ENCODE peak calls at places on chromosomes 7 and 10, in six cellular contexts. P, D, R, Y, A and S are unnamed samples. For H3K4me1 and H3K27me3, the result is how much of the 10 kb centered on the place peaks cover.

GRCh38 chr7:117665393-117665792 is 185.6 kb downstream of the CFTR start:
- DNase-seq in Y (no peak), A (peak), R (no peak), P (no peak), D (no peak), S (no peak)

GRCh38 chr7:27129729-27130539 is 623 bp downstream of the HOXA4 start:
- DNase-seq in Y (no peak), R (peak), A (peak), P (no peak), D (no peak), S (no peak)

GRCh38 chr10:70714245-70714644 is 41.9 kb downstream of the ADAMTS14 start:
- DNase-seq in A (no peak), Y (no peak), D (no peak), R (no peak), P (no peak), S (peak)

GRCh38 chr7:106372121-106372520 is 87.3 kb upstream of the NAMPT start:
- DNase-seq in D (no peak), Y (no peak), A (peak), R (no peak), P (no peak), S (no peak)

GRCh38 chr7:103988468-103989199 is 824 bp downstream of the RELN start:
- DNase-seq in Y (no peak), P (no peak), R (no peak), A (peak), D (no peak), S (no peak)

GRCh38 chr10:132004052-132004451 is 22.3 kb upstream of the BNIP3 start:
- DNase-seq in P (no peak), R (no peak), A (no peak), D (no peak), Y (no peak), S (no peak)

GRCh38 chr10:99758241-99758891 is 24.1 kb upstream of the ABCC2 start:
- DNase-seq in Y (no peak), R (no peak), P (no peak), D (no peak), A (no peak), S (no peak)

GRCh38 chr10:115845958-115846357 is 427.0 kb downstream of the GFRA1 start:
- DNase-seq in R (no peak), D (no peak), P (no peak), Y (no peak), A (no peak), S (no peak)

GRCh38 chr7:81482600-81483186 is 287.2 kb downstream of the HGF start:
- DNase-seq in R (no peak), A (peak), P (no peak), Y (no peak), D (no peak), S (no peak)

GRCh38 chr7:33933611-33934281 is 28.4 kb downstream of the BMPER start:
- DNase-seq in Y (no peak), R (no peak), A (peak), D (no peak), P (peak), S (no peak)

GRCh38 chr7:6636741-6637543 is at the start of gene ZNF316:
- DNase-seq in A (peak), R (peak), P (no peak), D (peak), Y (peak), S (peak)

GRCh38 chr10:48517911-48518321 is 87.0 kb downstream of the ARHGAP22 start:
- DNase-seq in R (no peak), P (no peak), A (no peak), Y (peak), D (no peak), S (no peak)

GRCh38 chr7:815284-816216 is 16.7 kb upstream of the SUN1 start:
- DNase-seq in P (no peak), R (peak), A (peak), Y (peak), D (no peak), S (peak)

GRCh38 chr10:22684707-22685106 is 29.7 kb downstream of the PIP4K2A start:
- DNase-seq in R (no peak), P (no peak), D (no peak), Y (no peak), A (no peak), S (no peak)

GRCh38 chr10:73017955-73018480 is 63.4 kb upstream of the PLA2G12B start:
- DNase-seq in P (no peak), A (peak), R (no peak), Y (no peak), D (no peak), S (no peak)

GRCh38 chr10:69980672-69981071 is 72.0 kb upstream of the MACROH2A2 start:
- DNase-seq in P (no peak), Y (no peak), A (no peak), R (no peak), D (no peak), S (no peak)

GRCh38 chr7:158468225-158468624 is 119.4 kb downstream of the PTPRN2 start:
- DNase-seq in P (no peak), Y (no peak), A (no peak), D (no peak), R (no peak), S (no peak)

GRCh38 chr7:158471716-158472115 is 115.9 kb downstream of the PTPRN2 start:
- DNase-seq in R (no peak), D (no peak), Y (no peak), A (no peak), P (no peak), S (no peak)

GRCh38 chr7:158468700-158469296 is 118.8 kb downstream of the PTPRN2 start:
- DNase-seq in D (no peak), P (no peak), Y (peak), R (no peak), A (no peak), S (no peak)

GRCh38 chr7:158469396-158470051 is 118.1 kb downstream of the PTPRN2 start:
- DNase-seq in D (no peak), A (no peak), R (no peak), Y (no peak), P (no peak), S (no peak)

GRCh38 chr7:158470336-158470735 is 117.3 kb downstream of the PTPRN2 start:
- DNase-seq in D (no peak), P (no peak), A (no peak), R (no peak), Y (peak), S (no peak)
- H3K4me1 ChIP-seq in D (under half), P (under half), A (under half), R (under half), Y (under half), S (under half)

DNA sequence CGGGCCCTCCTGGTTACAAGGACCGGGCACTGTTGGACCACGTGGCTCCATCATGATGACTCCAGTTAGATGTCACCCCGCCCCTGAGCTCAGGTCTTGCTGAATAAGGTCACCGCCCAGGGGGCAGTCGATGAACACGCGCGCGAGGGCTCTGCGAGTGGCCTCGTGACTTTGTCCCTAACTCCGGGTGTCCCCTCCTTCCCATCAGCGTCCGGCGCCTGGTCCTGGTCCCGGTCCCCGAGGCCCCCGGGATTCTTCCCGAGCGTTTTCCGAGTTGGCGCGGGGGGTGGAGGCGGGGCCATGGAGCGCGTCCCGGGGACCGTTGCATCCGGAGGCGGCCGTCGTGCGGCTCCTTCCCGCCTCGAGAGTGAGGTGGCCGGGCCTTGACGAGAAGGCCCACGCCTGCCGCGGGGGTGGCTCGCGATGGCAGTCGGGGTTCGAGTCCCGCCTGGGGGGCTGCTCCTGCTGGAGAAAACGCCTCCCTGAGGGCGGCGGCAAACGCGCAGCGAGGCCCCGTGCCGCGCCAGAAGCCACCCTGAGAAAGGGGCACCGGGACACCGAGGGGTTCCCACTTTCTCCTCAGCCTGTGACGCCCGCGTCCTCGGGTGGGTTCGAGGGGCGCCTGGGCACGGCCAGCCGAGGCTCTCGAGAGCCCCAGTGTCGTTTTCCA is 569 bp upstream of the NPTX2 start:
- DNase-seq in P (no peak), R (no peak), D (no peak), Y (no peak), A (no peak), S (no peak)
- H3K27me3 ChIP-seq in P (half or more), R (under half), D (under half), Y (half or more), A (under half), S (under half)

GRCh38 chr7:29893351-29894005 is 87.2 kb downstream of the WIPF3 start:
- DNase-seq in A (no peak), D (no peak), P (no peak), Y (no peak), R (no peak), S (no peak)
- TF ChIP-seq CTCF in A (no peak), D (no peak), P (no peak), Y (no peak), R (no peak), S (no peak)

DNA sequence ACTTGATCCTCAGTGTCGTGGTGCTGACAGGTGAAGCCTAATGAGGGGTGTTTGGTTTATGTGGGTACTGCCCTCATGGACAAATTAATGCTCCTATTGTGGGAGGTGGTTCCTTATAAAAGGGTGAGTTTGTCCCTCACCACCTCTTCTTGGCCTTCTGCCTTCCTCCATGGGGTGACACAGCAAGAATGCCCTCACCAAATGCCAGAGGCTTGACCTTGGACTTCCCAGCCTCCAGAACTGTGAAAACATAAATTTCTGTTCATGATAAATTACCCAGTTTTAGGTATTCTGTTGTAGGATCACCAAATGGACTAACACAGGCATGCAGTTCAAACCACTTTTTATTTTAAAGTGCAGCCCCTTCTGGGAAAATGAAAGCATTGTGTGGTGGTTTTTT is 39.4 kb downstream of the BAMBI start:
- DNase-seq in A (peak), D (no peak), R (no peak), P (no peak), Y (no peak), S (no peak)
- H3K4me1 ChIP-seq in A (under half), D (under half), R (under half), P (under half), Y (under half), S (under half)

GRCh38 chr10:21517134-21517982 is 8.1 kb downstream of the SKIDA1 start:
- DNase-seq in P (no peak), A (peak), R (peak), D (no peak), Y (no peak), S (peak)
- H3K27me3 ChIP-seq in P (under half), A (under half), R (under half), D (under half), Y (half or more), S (under half)

GRCh38 chr7:87624628-87625027 is 3.6 kb upstream of the RUNDC3B start:
- DNase-seq in Y (no peak), R (no peak), A (no peak), D (no peak), P (no peak), S (no peak)
- TF ChIP-seq CTCF in Y (no peak), R (no peak), A (no peak), D (no peak), P (peak), S (no peak)

GRCh38 chr10:1057106-1057657 is 997 bp downstream of the WDR37 start:
- DNase-seq in Y (no peak), D (no peak), P (no peak), R (no peak), A (no peak), S (no peak)

GRCh38 chr10:1050555-1050954 is 1.6 kb upstream of the IDI1 start:
- DNase-seq in A (no peak), R (no peak), Y (no peak), D (no peak), P (no peak), S (no peak)

GRCh38 chr10:1056326-1057105 is at the start of gene WDR37:
- DNase-seq in D (peak), Y (peak), R (peak), A (peak), P (peak), S (peak)

GRCh38 chr10:1058017-1058416 is 1.8 kb downstream of the WDR37 start:
- DNase-seq in P (no peak), D (no peak), A (no peak), R (no peak), Y (no peak), S (no peak)

GRCh38 chr10:1054684-1055083 is 1.5 kb upstream of the WDR37 start:
- DNase-seq in P (peak), R (no peak), A (no peak), Y (no peak), D (no peak), S (no peak)
- H3K4me1 ChIP-seq in P (under half), R (under half), A (under half), Y (half or more), D (under half), S (under half)

DNA sequence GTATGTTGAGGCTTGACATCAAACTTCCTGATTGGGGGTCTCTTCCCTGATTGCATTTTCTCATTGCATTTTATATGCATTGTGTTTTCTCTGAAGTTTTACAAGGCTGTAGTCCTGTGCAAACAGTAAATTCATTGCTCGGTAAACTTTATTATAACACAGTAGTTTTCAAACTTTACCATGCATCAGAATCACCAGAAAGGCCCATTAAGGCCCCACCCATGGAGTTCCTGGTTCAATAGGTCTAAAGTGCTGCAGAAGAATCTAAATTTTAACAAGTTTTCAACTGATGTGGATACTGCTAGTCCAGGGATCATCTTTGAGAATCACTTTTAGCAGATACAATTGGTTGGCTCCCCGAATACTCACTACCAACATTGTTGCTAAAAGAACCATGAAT is 634.7 kb upstream of the LRRTM3 start:
- DNase-seq in Y (no peak), A (no peak), R (no peak), D (no peak), P (no peak), S (no peak)
- H3K27me3 ChIP-seq in Y (under half), A (under half), R (under half), D (under half), P (under half), S (under half)